ENCODE peak calls at places on chromosomes 12 and 14, in five cellular contexts. H is H1, O is SK-N-SH, I is HCT116, U is sigmoid colon. A is an unnamed sample.

GRCh38 chr12:48997719-48998496 is 1.3 kb downstream of the DDN start:
- DNase-seq in O (peak; percentile 90), U (no peak), H (no peak), I (no peak), A (no peak)

GRCh38 chr12:13571035-13571434 is 374.5 kb downstream of the EMP1 start:
- DNase-seq in O (no peak), I (peak; percentile 91), U (no peak), H (no peak), A (no peak)

GRCh38 chr12:11658796-11659195 is 9.3 kb downstream of the ETV6 start:
- DNase-seq in U (no peak), H (no peak), O (no peak), I (no peak), A (no peak)

GRCh38 chr14:81219821-81220487 is 805 bp downstream of the GTF2A1 start:
- DNase-seq in H (no peak), O (peak; percentile 61), U (no peak), I (no peak), A (no peak)

GRCh38 chr12:90043264-90043663 is 334.6 kb upstream of the ATP2B1 start:
- DNase-seq in I (no peak), O (no peak), H (no peak), U (no peak), A (no peak)

GRCh38 chr12:12079291-12079690 is 8.6 kb downstream of the BCL2L14 start:
- DNase-seq in I (no peak), H (no peak), U (no peak), O (no peak), A (no peak)

GRCh38 chr14:100213956-100214767 is 24.8 kb upstream of the YY1 start:
- DNase-seq in H (peak; percentile 71), O (peak; percentile 98), U (peak; percentile 94), I (peak; percentile 77), A (no peak)

GRCh38 chr12:64457036-64457435 is 5.1 kb downstream of the TBK1 start:
- DNase-seq in H (no peak), I (no peak), U (no peak), O (no peak), A (no peak)

GRCh38 chr12:109310247-109311125 is 1.4 kb upstream of the FOXN4 start:
- DNase-seq in U (no peak), I (no peak), H (no peak), O (peak; percentile 60), A (no peak)

GRCh38 chr14:31968107-31968810 is 108.8 kb upstream of the ARHGAP5 start:
- DNase-seq in O (no peak), U (no peak), I (no peak), H (no peak), A (no peak)

GRCh38 chr12:53239643-53240258 is 7.7 kb upstream of the RARG start:
- DNase-seq in I (no peak), U (no peak), O (no peak), H (no peak), A (no peak)

GRCh38 chr12:71045781-71046180 is 112.0 kb downstream of the TSPAN8 start:
- DNase-seq in H (no peak), I (no peak), U (no peak), O (no peak), A (no peak)

GRCh38 chr12:132286912-132287311 is 42.5 kb downstream of the GALNT9 start:
- DNase-seq in U (no peak), I (peak; percentile 75), O (no peak), H (no peak), A (no peak)

GRCh38 chr12:121240484-121241202 is 30.7 kb downstream of the P2RX4 start:
- DNase-seq in U (peak; percentile 91), H (no peak), O (no peak), I (no peak), A (no peak)

GRCh38 chr12:47214771-47215170 is 135.0 kb upstream of the AMIGO2 start:
- DNase-seq in O (no peak), U (no peak), I (no peak), H (no peak), A (no peak)

GRCh38 chr14:57871487-57872080 is 5.7 kb upstream of the SLC35F4 start:
- DNase-seq in U (no peak), H (no peak), I (peak; percentile 35), O (peak; percentile 28), A (no peak)

GRCh38 chr14:61388173-61388975 is 67.0 kb downstream of the PRKCH start:
- DNase-seq in O (no peak), H (no peak), U (no peak), I (peak; percentile 26), A (no peak)

GRCh38 chr12:120468271-120468845 is 1.2 kb downstream of the SRSF9 start:
- DNase-seq in O (peak; percentile 65), H (no peak), U (peak; percentile 68), I (no peak), A (no peak)

GRCh38 chr12:64621257-64621942 is 11.1 kb downstream of the RASSF3 start:
- DNase-seq in O (no peak), H (no peak), U (no peak), I (no peak), A (no peak)

GRCh38 chr12:109591041-109591440 is 17.4 kb downstream of the MVK start:
- DNase-seq in U (no peak), I (no peak), H (no peak), O (peak; percentile 93), A (no peak)

GRCh38 chr12:27293463-27293862 is 39.2 kb upstream of the BMAL2 start:
- DNase-seq in I (no peak), U (no peak), O (no peak), H (no peak), A (no peak)

GRCh38 chr12:65881348-65881961 is 57.2 kb downstream of the HMGA2 start:
- DNase-seq in H (no peak), O (no peak), I (no peak), U (peak; percentile 81), A (no peak)

GRCh38 chr14:22903742-22904087 is 15.2 kb downstream of the RBM23 start:
- DNase-seq in O (no peak), U (no peak), I (no peak), H (no peak), A (no peak)

GRCh38 chr14:22908601-22909000 is 10.3 kb downstream of the RBM23 start:
- DNase-seq in O (no peak), I (no peak), U (no peak), H (no peak), A (no peak)

GRCh38 chr14:22906073-22906472 is 12.9 kb downstream of the RBM23 start:
- DNase-seq in O (no peak), U (no peak), I (no peak), H (no peak), A (no peak)

GRCh38 chr14:22907429-22907828 is 11.5 kb downstream of the RBM23 start:
- DNase-seq in U (no peak), O (no peak), I (no peak), H (no peak), A (no peak)

DNA sequence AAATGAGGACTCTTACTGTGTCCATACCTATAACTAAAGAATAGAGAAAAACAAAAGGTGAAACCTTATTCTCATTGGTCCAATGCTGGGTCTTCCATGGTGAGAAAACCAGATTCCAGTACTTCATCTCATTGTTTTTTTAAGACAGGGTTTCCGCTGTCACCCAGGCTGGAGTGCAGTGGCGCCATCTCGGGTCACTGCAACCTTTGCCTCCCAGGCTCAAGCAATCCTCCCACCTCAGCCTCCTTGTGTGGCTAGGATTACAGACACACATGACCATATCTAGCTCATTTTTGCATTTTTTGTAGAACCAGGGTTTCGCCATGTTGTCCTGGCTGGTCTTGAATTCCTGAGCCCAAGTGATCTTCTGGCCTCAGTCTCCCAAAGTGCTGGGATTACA is 13.3 kb downstream of the RBM23 start:
- DNase-seq in U (no peak), H (no peak), I (no peak), O (no peak), A (no peak)
- H3K36me3 ChIP-seq in U (peaks cover 97% of the 10 kb centered on the region), H (peaks cover 52% of the 10 kb centered on the region), I (peaks cover 61% of the 10 kb centered on the region), O (peaks cover 58% of the 10 kb centered on the region), A (peaks cover 89% of the 10 kb centered on the region)

DNA sequence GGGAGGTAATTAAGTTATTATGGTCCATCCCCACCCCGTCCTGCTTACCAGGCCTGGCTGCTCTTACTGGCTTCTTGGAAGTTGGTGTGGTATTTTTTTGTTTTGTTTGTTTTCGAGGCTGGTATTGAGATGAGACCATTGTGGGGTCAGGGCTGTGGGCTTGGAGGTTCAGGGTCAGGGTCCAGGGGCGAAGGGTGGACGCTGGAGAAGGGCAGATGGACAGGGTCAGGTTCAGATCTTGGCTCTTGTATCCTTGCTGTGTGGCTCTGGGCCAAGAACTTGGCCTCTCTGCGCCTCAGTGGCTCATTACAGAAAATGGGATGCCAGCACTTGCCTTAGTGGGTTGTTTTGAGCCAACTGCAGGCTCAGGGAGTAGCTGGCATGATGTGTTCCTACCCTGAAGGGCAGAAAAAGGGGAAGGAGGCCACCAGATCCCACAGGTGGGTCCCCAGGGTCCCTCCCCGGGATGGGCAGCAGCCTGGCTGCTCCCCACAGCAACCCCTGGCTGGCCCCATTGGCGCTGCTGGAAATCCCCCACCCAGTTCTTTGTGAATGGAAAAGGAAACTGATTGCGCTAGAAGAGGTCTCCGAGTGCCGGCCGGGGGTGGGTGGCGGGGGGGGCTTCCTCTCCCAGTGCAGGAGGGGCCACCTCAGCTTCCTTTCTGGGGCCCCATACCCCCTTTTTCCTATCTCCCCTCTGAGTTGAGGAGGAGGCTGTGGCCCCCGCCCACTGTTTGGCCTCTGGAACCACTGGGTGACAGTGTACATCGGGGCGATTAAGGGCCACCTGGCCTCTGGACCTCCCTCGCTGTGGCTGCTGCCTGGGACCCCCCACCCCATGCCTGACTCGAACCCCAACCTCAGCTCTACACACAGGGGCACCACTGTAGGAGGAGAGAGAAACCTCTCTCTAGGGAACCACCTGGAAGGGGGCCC is 25.0 kb downstream of the SH2B3 start:
- DNase-seq in H (no peak), O (no peak), U (no peak), I (no peak), A (no peak)
- TF ChIP-seq POLR2AphosphoS5 in H (no peak), O (no peak), U (no peak), I (no peak), A (no peak)

DNA sequence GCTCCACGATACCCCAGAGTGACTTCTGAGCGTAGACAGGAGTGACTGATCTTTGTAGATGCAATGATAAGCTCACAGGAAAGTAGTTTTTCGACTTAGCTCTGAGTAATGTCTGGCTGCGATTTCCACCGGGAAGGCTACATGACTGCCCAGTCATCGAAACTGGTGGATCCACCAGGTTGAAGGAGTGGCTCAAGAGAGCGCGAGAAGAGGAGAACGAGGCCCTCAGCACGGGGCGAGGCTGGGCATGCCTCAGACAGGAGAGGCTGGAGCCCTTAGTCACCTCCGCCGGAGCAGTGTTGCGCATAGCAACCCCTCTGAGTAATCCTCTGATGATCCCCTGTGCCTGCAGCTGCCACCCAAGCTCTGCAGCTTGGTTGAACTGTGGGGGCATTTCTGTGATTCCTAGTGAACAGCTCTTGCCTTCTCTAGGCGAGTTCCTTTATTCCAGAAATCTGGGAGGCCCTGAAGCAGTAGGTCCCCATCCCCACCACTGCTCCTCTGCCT is 25.6 kb downstream of the ELK3 start:
- DNase-seq in H (peak; percentile 53), O (peak; percentile 37), U (no peak), I (peak; percentile 90), A (no peak)
- H3K36me3 ChIP-seq in H (no peaks in the 10 kb centered on the region), O (peaks cover 28% of the 10 kb centered on the region), U (no peaks in the 10 kb centered on the region), I (no peaks in the 10 kb centered on the region), A (no peaks in the 10 kb centered on the region)

GRCh38 chr12:68451261-68452091 is 119.3 kb upstream of the MDM1 start:
- DNase-seq in I (no peak), H (no peak), O (no peak), U (peak; percentile 76), A (no peak)

GRCh38 chr12:68454855-68455254 is 122.7 kb upstream of the MDM1 start:
- DNase-seq in H (no peak), U (no peak), I (no peak), O (no peak), A (no peak)

GRCh38 chr12:68453278-68453677 is 121.1 kb upstream of the MDM1 start:
- DNase-seq in O (no peak), U (no peak), H (no peak), I (no peak), A (no peak)

GRCh38 chr12:68455676-68456345 is 123.6 kb upstream of the MDM1 start:
- DNase-seq in I (no peak), U (no peak), O (no peak), H (no peak), A (no peak)

GRCh38 chr12:68453876-68454275 is 121.7 kb upstream of the MDM1 start:
- DNase-seq in O (no peak), H (no peak), U (no peak), I (no peak), A (no peak)
- TF ChIP-seq POLR2AphosphoS5 in O (no peak), H (no peak), U (peak; percentile 18), I (no peak), A (no peak)